ENCODE peak calls at places on chromosomes 16 and 17, in nine cellular contexts. M, C, F, E, Y, W, S, B and G are unnamed samples.

GRCh38 chr17:50828508-50829170 is 6.7 kb upstream of the WFIKKN2 start:
- DNase-seq in S (no peak), F (no peak), E (no peak), C (no peak), B (no peak), M (peak; percentile 48), Y (no peak), W (no peak), G (no peak)

GRCh38 chr17:58335061-58335731 is 6.6 kb upstream of the TSPOAP1 start:
- DNase-seq in C (no peak), B (no peak), M (no peak), F (no peak), E (no peak), W (no peak), S (no peak), Y (no peak), G (peak; percentile 13)

GRCh38 chr16:85045641-85046471 is 18.3 kb downstream of the KIAA0513 start:
- DNase-seq in E (no peak), W (no peak), B (no peak), Y (no peak), M (no peak), S (no peak), C (no peak), F (no peak), G (no peak)

GRCh38 chr16:84813141-84813933 is 6.4 kb upstream of the CRISPLD2 start:
- DNase-seq in Y (no peak), C (no peak), E (no peak), F (no peak), B (no peak), M (no peak), S (no peak), W (no peak), G (no peak)

GRCh38 chr17:41538565-41538991 is 10.5 kb upstream of the KRT19 start:
- DNase-seq in B (no peak), Y (no peak), S (no peak), F (peak; percentile 56), W (no peak), M (no peak), C (no peak), E (no peak), G (no peak)

GRCh38 chr17:17725853-17726720 is 44.8 kb downstream of the RAI1 start:
- DNase-seq in B (no peak), W (no peak), C (no peak), F (no peak), M (no peak), E (no peak), S (no peak), Y (no peak), G (no peak)

GRCh38 chr17:19991252-19991885 is 13.7 kb upstream of the AKAP10 start:
- DNase-seq in Y (no peak), B (no peak), W (no peak), C (no peak), F (no peak), M (no peak), S (no peak), E (no peak), G (no peak)

GRCh38 chr16:30974348-30974747 is 10.7 kb upstream of the HSD3B7 start:
- DNase-seq in Y (no peak), B (no peak), M (no peak), F (no peak), E (no peak), C (no peak), S (no peak), W (no peak), G (no peak)

GRCh38 chr17:45870342-45870974 is 23.9 kb upstream of the MAPT start:
- DNase-seq in S (no peak), W (no peak), Y (no peak), C (no peak), M (no peak), B (no peak), E (no peak), F (no peak), G (no peak)

GRCh38 chr16:12206749-12207142 is 230.2 kb downstream of the SNX29 start:
- DNase-seq in B (no peak), M (no peak), S (no peak), Y (no peak), E (no peak), F (no peak), W (no peak), C (no peak), G (no peak)

GRCh38 chr16:12024429-12024828 is 47.9 kb downstream of the SNX29 start:
- DNase-seq in W (no peak), S (no peak), M (no peak), E (no peak), Y (no peak), C (no peak), B (no peak), F (no peak), G (no peak)

GRCh38 chr17:27958708-27959381 is 65.7 kb upstream of the LYRM9 start:
- DNase-seq in W (no peak), M (no peak), F (no peak), S (no peak), Y (no peak), B (no peak), E (no peak), C (no peak), G (no peak)

GRCh38 chr16:473046-474043 is 47.9 kb downstream of the RAB11FIP3 start:
- DNase-seq in B (no peak), Y (no peak), F (no peak), S (no peak), E (no peak), M (no peak), W (no peak), C (no peak), G (no peak)

GRCh38 chr17:72510454-72511016 is 389.7 kb downstream of the SOX9 start:
- DNase-seq in S (no peak), F (peak; percentile 37), M (no peak), E (no peak), Y (no peak), B (no peak), C (no peak), W (no peak), G (no peak)

GRCh38 chr17:4509402-4509801 is 10.7 kb downstream of the SPNS2 start:
- DNase-seq in F (no peak), W (no peak), S (no peak), B (no peak), C (no peak), E (no peak), M (no peak), Y (no peak), G (no peak)

GRCh38 chr16:28859326-28859725 is 4.3 kb upstream of the SH2B1 start:
- DNase-seq in B (no peak), M (no peak), S (no peak), Y (no peak), C (no peak), F (no peak), W (no peak), E (no peak), G (no peak)

GRCh38 chr17:21213491-21214014 is 408 bp downstream of the TMEM11 start:
- DNase-seq in F (peak; percentile 34), C (no peak), B (no peak), E (no peak), W (no peak), Y (peak; percentile 52), M (no peak), S (no peak), G (no peak)

GRCh38 chr17:64503821-64504768 is 2.0 kb downstream of the DDX5 start:
- DNase-seq in C (no peak), W (no peak), M (no peak), B (no peak), S (no peak), F (no peak), Y (no peak), E (no peak), G (peak; percentile 7)

GRCh38 chr17:78557598-78558039 is 19.6 kb downstream of the DNAH17 start:
- DNase-seq in Y (no peak), M (no peak), W (no peak), S (no peak), B (no peak), C (no peak), F (peak; percentile 88), E (no peak), G (no peak)

GRCh38 chr16:72785886-72786285 is 262.0 kb downstream of the ZFHX3 start:
- DNase-seq in S (no peak), F (no peak), B (no peak), Y (no peak), M (no peak), C (no peak), E (no peak), W (peak; percentile 18), G (no peak)

GRCh38 chr16:200388-200787 is 20.1 kb downstream of the HBQ1 start:
- DNase-seq in Y (no peak), W (no peak), E (no peak), F (peak; percentile 38), S (no peak), B (no peak), C (no peak), M (no peak), G (no peak)